ENCODE peak calls at places on chromosomes 11 and 22, in four cellular contexts. One of them, this sample, is unnamed.

GRCh38 chr11:113192121-113192925 is 122.1 kb upstream of the TTC12 start:
- DNase-seq in GM12878: no peak
- DNase-seq in K562: no peak
- DNase-seq in HepG2: no peak
- DNase-seq in this sample: no peak

GRCh38 chr22:25060522-25061071 is 108.1 kb downstream of the KIAA1671 start:
- DNase-seq in GM12878: no peak
- DNase-seq in K562: no peak
- DNase-seq in HepG2: no peak
- DNase-seq in this sample: no peak

GRCh38 chr11:59224419-59224928 is 11.7 kb upstream of the MPEG1 start:
- DNase-seq in HepG2: no peak
- DNase-seq in K562: no peak
- DNase-seq in GM12878: no peak
- DNase-seq in this sample: no peak

GRCh38 chr11:69490516-69490915 is 9.1 kb downstream of the LINC01488 start:
- DNase-seq in K562: no peak
- DNase-seq in GM12878: no peak
- DNase-seq in HepG2: no peak
- DNase-seq in this sample: no peak

GRCh38 chr11:45436118-45436517 is 150.0 kb upstream of the SYT13 start:
- DNase-seq in GM12878: no peak
- DNase-seq in K562: no peak
- DNase-seq in HepG2: no peak
- DNase-seq in this sample: no peak

GRCh38 chr11:79090191-79090590 is 350.6 kb downstream of the TENM4 start:
- DNase-seq in GM12878: no peak
- DNase-seq in HepG2: no peak
- DNase-seq in K562: no peak
- DNase-seq in this sample: no peak

GRCh38 chr11:6604081-6604626 is 580 bp downstream of the ILK start:
- DNase-seq in GM12878: no peak
- DNase-seq in HepG2: peak; percentile 64
- DNase-seq in K562: peak; percentile 81
- DNase-seq in this sample: peak; percentile 34

GRCh38 chr22:41557401-41558240 is 3.2 kb upstream of the CSDC2 start:
- DNase-seq in GM12878: no peak
- DNase-seq in HepG2: peak; percentile 70
- DNase-seq in K562: peak; percentile 22
- DNase-seq in this sample: peak; percentile 39

GRCh38 chr22:20591660-20592310 is 84.4 kb downstream of the MED15 start:
- DNase-seq in GM12878: no peak
- DNase-seq in HepG2: peak; percentile 45
- DNase-seq in K562: peak; percentile 74
- DNase-seq in this sample: peak; percentile 74

GRCh38 chr22:30325724-30326703 is 727 bp downstream of the TBC1D10A start:
- DNase-seq in K562: peak; percentile 48
- DNase-seq in HepG2: no peak
- DNase-seq in GM12878: no peak
- DNase-seq in this sample: no peak

GRCh38 chr11:100810666-100811065 is 123.6 kb downstream of the ARHGAP42 start:
- DNase-seq in K562: no peak
- DNase-seq in GM12878: no peak
- DNase-seq in HepG2: no peak
- DNase-seq in this sample: no peak

GRCh38 chr22:32267011-32267410 is 11.9 kb upstream of the SLC5A4 start:
- DNase-seq in GM12878: no peak
- DNase-seq in HepG2: no peak
- DNase-seq in K562: no peak
- DNase-seq in this sample: no peak

GRCh38 chr11:5229388-5229787 is 2.5 kb upstream of the HBB start:
- DNase-seq in K562: no peak
- DNase-seq in GM12878: no peak
- DNase-seq in HepG2: no peak
- DNase-seq in this sample: no peak

GRCh38 chr11:47020793-47021624 is 84.4 kb downstream of the CSTPP1 start:
- DNase-seq in HepG2: no peak
- DNase-seq in K562: no peak
- DNase-seq in GM12878: peak; percentile 42
- DNase-seq in this sample: no peak

GRCh38 chr22:39472570-39473556 is 16.1 kb downstream of the MGAT3 start:
- DNase-seq in GM12878: no peak
- DNase-seq in K562: peak; percentile 93
- DNase-seq in HepG2: no peak
- DNase-seq in this sample: no peak

GRCh38 chr11:134819026-134819425 is 407.0 kb upstream of the B3GAT1 start:
- DNase-seq in GM12878: no peak
- DNase-seq in HepG2: no peak
- DNase-seq in K562: peak; percentile 14
- DNase-seq in this sample: peak; percentile 27

GRCh38 chr11:116715383-116715782 is 57.4 kb downstream of the BUD13 start:
- DNase-seq in K562: peak; percentile 38
- DNase-seq in HepG2: no peak
- DNase-seq in GM12878: no peak
- DNase-seq in this sample: peak; percentile 48

GRCh38 chr11:23995891-23996290 is 501.0 kb upstream of the LUZP2 start:
- DNase-seq in HepG2: no peak
- DNase-seq in GM12878: no peak
- DNase-seq in K562: no peak
- DNase-seq in this sample: no peak

GRCh38 chr22:33631777-33632176 is 288.5 kb downstream of the LARGE1 start:
- DNase-seq in GM12878: no peak
- DNase-seq in HepG2: peak; percentile 27
- DNase-seq in K562: no peak
- DNase-seq in this sample: no peak

GRCh38 chr11:77580712-77581337 is 8.9 kb upstream of the AQP11 start:
- DNase-seq in K562: no peak
- DNase-seq in GM12878: no peak
- DNase-seq in HepG2: no peak
- DNase-seq in this sample: no peak

GRCh38 chr11:119316017-119316728 is 757 bp downstream of the MCAM start:
- DNase-seq in HepG2: no peak
- DNase-seq in K562: peak; percentile 28
- DNase-seq in GM12878: no peak
- DNase-seq in this sample: no peak

GRCh38 chr22:44179989-44180705 is 578 bp upstream of the PARVG start:
- DNase-seq in HepG2: no peak
- DNase-seq in GM12878: no peak
- DNase-seq in K562: no peak
- DNase-seq in this sample: no peak

GRCh38 chr22:44182591-44183588 is 2.2 kb downstream of the PARVG start:
- DNase-seq in GM12878: no peak
- DNase-seq in HepG2: no peak
- DNase-seq in K562: no peak
- DNase-seq in this sample: no peak

GRCh38 chr22:44180706-44181032 is at the start of gene PARVG:
- DNase-seq in HepG2: no peak
- DNase-seq in GM12878: peak; percentile 57
- DNase-seq in K562: no peak
- DNase-seq in this sample: peak; percentile 52

GRCh38 chr22:44181033-44181911 is 547 bp downstream of the PARVG start:
- DNase-seq in K562: no peak
- DNase-seq in HepG2: no peak
- DNase-seq in GM12878: no peak
- DNase-seq in this sample: no peak

DNA sequence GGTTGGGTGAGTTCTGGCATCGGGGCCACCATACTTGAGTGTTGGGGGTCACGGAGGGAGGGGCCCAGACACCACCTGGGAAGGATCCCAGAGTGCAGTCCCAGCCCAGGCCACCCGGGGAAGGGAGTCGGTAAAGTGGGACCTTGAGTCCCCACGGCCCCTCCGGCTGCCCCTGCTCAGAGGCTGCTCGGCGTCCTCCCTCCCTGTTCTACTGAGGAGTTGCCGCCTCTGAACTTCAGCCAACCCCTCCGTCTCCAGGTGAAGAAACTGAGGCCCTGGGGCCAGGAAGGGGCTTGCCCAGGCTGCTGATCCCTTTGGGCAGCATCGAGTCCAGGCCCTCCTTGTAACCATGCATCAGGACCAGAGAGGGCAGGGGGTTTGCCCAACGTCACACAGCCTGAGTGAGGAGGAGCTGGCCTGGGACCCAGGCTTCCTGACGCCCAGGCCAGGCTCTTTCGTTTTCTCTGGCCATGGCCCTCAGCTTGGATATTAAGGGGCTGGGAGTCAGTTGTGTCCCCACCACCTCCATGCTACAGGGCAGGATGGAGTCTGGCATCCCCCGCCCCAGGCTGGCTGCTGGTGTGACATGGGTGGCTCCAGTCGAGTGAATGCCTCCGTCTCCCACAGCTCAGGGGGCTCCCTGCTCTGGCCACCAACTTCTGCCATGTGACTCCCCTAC is 1.3 kb downstream of the PARVG start:
- DNase-seq in K562: no peak
- DNase-seq in GM12878: no peak
- DNase-seq in HepG2: no peak
- DNase-seq in this sample: no peak
- TF ChIP-seq ETV6 in K562: no peak
- TF ChIP-seq ETV6 in GM12878: no peak
- TF ChIP-seq ETV6 in HepG2: no peak
- TF ChIP-seq ETV6 in this sample: no peak

GRCh38 chr11:124376280-124376679 is 8.0 kb downstream of the OR8B2 start:
- DNase-seq in GM12878: no peak
- DNase-seq in HepG2: no peak
- DNase-seq in K562: peak; percentile 6
- DNase-seq in this sample: no peak
- TF ChIP-seq ETV6 in GM12878: no peak
- TF ChIP-seq ETV6 in HepG2: no peak
- TF ChIP-seq ETV6 in K562: no peak
- TF ChIP-seq ETV6 in this sample: no peak

GRCh38 chr11:74031310-74031676 is 22.4 kb upstream of the UCP3 start:
- DNase-seq in HepG2: no peak
- DNase-seq in GM12878: no peak
- DNase-seq in K562: no peak
- DNase-seq in this sample: no peak
- TF ChIP-seq ETV6 in HepG2: no peak
- TF ChIP-seq ETV6 in GM12878: no peak
- TF ChIP-seq ETV6 in K562: no peak
- TF ChIP-seq ETV6 in this sample: no peak

DNA sequence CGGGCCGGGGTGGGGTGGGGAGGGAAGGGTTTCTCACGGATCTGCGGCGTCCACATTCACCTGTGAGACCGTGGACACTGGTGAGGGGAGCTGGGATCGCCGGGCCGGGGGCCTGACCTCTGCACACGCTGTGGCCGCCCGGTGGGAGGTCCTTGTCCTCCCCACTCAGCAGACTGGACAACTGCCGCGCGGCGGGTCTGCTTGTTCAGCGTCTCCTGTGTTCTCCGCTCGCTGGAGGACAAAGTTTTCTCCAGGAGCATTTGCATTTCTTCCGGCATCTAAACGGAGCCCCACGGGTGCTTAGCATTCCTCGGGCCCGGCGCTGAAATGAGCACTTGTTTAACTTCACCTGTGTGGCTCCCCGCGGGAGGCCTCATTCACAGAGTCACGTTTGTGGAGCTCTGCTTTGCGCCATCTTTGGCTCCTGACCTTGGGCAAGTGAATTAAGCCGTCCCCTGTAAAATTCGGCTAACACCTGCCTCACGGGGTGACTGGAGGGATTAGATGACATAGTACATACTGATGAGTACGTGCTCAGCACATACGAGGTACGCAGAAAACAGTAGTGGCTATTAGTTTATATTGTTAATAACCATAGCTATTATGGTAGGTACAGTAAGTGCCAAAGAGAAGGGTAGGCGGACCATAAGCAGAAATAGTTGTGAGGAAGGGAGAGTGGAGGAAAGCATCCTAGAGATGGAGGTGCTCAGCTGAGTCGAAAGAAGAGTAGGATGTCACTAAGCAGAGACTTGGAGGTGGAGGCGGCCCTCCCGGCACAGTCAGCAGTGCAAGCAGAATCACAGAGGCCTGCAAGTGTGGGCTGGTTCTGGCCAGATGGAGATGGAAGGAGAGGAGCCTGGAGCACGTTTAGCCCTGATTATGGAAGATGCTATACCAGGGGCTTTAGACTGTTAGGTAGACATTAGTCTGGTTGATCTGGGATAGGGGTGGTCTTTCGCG is 885 bp downstream of the TRMU start:
- DNase-seq in HepG2: peak; percentile 20
- DNase-seq in GM12878: no peak
- DNase-seq in K562: peak; percentile 42
- DNase-seq in this sample: peak; percentile 30
- TF ChIP-seq ETV6 in HepG2: no peak
- TF ChIP-seq ETV6 in GM12878: no peak
- TF ChIP-seq ETV6 in K562: no peak
- TF ChIP-seq ETV6 in this sample: no peak